ENCODE peak calls at places on chromosomes 7 and 10, in eight cellular contexts. One of them, this sample, is unnamed.

GRCh38 chr10:118504044-118504944 is 91.2 kb downstream of the PRLHR start:
- DNase-seq in GM13976: no peak
- DNase-seq in Calu3: peak
- DNase-seq in RWPE2: peak
- DNase-seq in brain microvascular endothelial cell: peak
- DNase-seq in Peyer's patch: no peak
- DNase-seq in hepatocyte: peak
- DNase-seq in transverse colon: no peak
- DNase-seq in this sample: no peak

GRCh38 chr7:1922071-1922869 is 252.2 kb downstream of the ELFN1 start:
- DNase-seq in GM13976: no peak
- DNase-seq in Calu3: no peak
- DNase-seq in RWPE2: no peak
- DNase-seq in brain microvascular endothelial cell: no peak
- DNase-seq in Peyer's patch: no peak
- DNase-seq in hepatocyte: no peak
- DNase-seq in transverse colon: no peak
- DNase-seq in this sample: no peak

GRCh38 chr7:81211617-81212016 is 292.8 kb upstream of the SEMA3C start:
- DNase-seq in GM13976: no peak
- DNase-seq in Calu3: no peak
- DNase-seq in RWPE2: no peak
- DNase-seq in brain microvascular endothelial cell: peak
- DNase-seq in Peyer's patch: no peak
- DNase-seq in hepatocyte: no peak
- DNase-seq in transverse colon: no peak
- DNase-seq in this sample: no peak

GRCh38 chr7:15461576-15461975 is 100.2 kb downstream of the AGMO start:
- DNase-seq in GM13976: no peak
- DNase-seq in Calu3: no peak
- DNase-seq in RWPE2: no peak
- DNase-seq in brain microvascular endothelial cell: peak
- DNase-seq in Peyer's patch: no peak
- DNase-seq in hepatocyte: peak
- DNase-seq in transverse colon: no peak
- DNase-seq in this sample: no peak

GRCh38 chr7:92763636-92764423 is 72.5 kb downstream of the CDK6 start:
- DNase-seq in GM13976: no peak
- DNase-seq in Calu3: peak
- DNase-seq in RWPE2: peak
- DNase-seq in brain microvascular endothelial cell: peak
- DNase-seq in Peyer's patch: no peak
- DNase-seq in hepatocyte: peak
- DNase-seq in transverse colon: no peak
- DNase-seq in this sample: no peak

GRCh38 chr7:132430863-132431822 is 145.1 kb downstream of the PLXNA4 start:
- DNase-seq in GM13976: no peak
- DNase-seq in Calu3: peak
- DNase-seq in RWPE2: no peak
- DNase-seq in brain microvascular endothelial cell: peak
- DNase-seq in Peyer's patch: peak
- DNase-seq in hepatocyte: peak
- DNase-seq in transverse colon: peak
- DNase-seq in this sample: no peak

GRCh38 chr10:69047111-69047837 is 40.6 kb upstream of the SRGN start:
- DNase-seq in GM13976: no peak
- DNase-seq in Calu3: no peak
- DNase-seq in RWPE2: no peak
- DNase-seq in brain microvascular endothelial cell: no peak
- DNase-seq in Peyer's patch: no peak
- DNase-seq in hepatocyte: no peak
- DNase-seq in transverse colon: no peak
- DNase-seq in this sample: no peak

GRCh38 chr7:129530881-129531391 is 28.6 kb downstream of the SMKR1 start:
- DNase-seq in GM13976: no peak
- DNase-seq in Calu3: peak
- DNase-seq in RWPE2: no peak
- DNase-seq in brain microvascular endothelial cell: peak
- DNase-seq in Peyer's patch: no peak
- DNase-seq in hepatocyte: peak
- DNase-seq in transverse colon: no peak
- DNase-seq in this sample: no peak

GRCh38 chr7:100516135-100516812 is 22.7 kb upstream of the AGFG2 start:
- DNase-seq in GM13976: peak
- DNase-seq in Calu3: no peak
- DNase-seq in RWPE2: no peak
- DNase-seq in brain microvascular endothelial cell: peak
- DNase-seq in Peyer's patch: peak
- DNase-seq in hepatocyte: peak
- DNase-seq in transverse colon: peak
- DNase-seq in this sample: no peak

GRCh38 chr7:44348300-44348699 is 22.9 kb upstream of the CAMK2B start:
- DNase-seq in GM13976: peak
- DNase-seq in Calu3: peak
- DNase-seq in RWPE2: no peak
- DNase-seq in brain microvascular endothelial cell: peak
- DNase-seq in Peyer's patch: no peak
- DNase-seq in hepatocyte: no peak
- DNase-seq in transverse colon: no peak
- DNase-seq in this sample: no peak

GRCh38 chr7:50264908-50265307 is 39.6 kb upstream of the IKZF1 start:
- DNase-seq in GM13976: peak
- DNase-seq in Calu3: no peak
- DNase-seq in RWPE2: no peak
- DNase-seq in brain microvascular endothelial cell: no peak
- DNase-seq in Peyer's patch: no peak
- DNase-seq in hepatocyte: no peak
- DNase-seq in transverse colon: no peak
- DNase-seq in this sample: no peak

GRCh38 chr10:35770817-35771355 is 128.8 kb upstream of the FZD8 start:
- DNase-seq in GM13976: no peak
- DNase-seq in Calu3: no peak
- DNase-seq in RWPE2: no peak
- DNase-seq in brain microvascular endothelial cell: no peak
- DNase-seq in Peyer's patch: no peak
- DNase-seq in hepatocyte: peak
- DNase-seq in transverse colon: peak
- DNase-seq in this sample: no peak

GRCh38 chr10:1109795-1110673 is 53.8 kb downstream of the WDR37 start:
- DNase-seq in GM13976: peak
- DNase-seq in Calu3: peak
- DNase-seq in RWPE2: peak
- DNase-seq in brain microvascular endothelial cell: peak
- DNase-seq in Peyer's patch: peak
- DNase-seq in hepatocyte: peak
- DNase-seq in transverse colon: peak
- DNase-seq in this sample: peak

GRCh38 chr7:91567111-91568012 is 303.1 kb downstream of the FZD1 start:
- DNase-seq in GM13976: no peak
- DNase-seq in Calu3: no peak
- DNase-seq in RWPE2: no peak
- DNase-seq in brain microvascular endothelial cell: no peak
- DNase-seq in Peyer's patch: no peak
- DNase-seq in hepatocyte: no peak
- DNase-seq in transverse colon: no peak
- DNase-seq in this sample: no peak

GRCh38 chr7:66099551-66100407 is 14.9 kb upstream of the CRCP start:
- DNase-seq in GM13976: no peak
- DNase-seq in Calu3: peak
- DNase-seq in RWPE2: peak
- DNase-seq in brain microvascular endothelial cell: peak
- DNase-seq in Peyer's patch: peak
- DNase-seq in hepatocyte: peak
- DNase-seq in transverse colon: peak
- DNase-seq in this sample: no peak

GRCh38 chr10:110074298-110074697 is 66.5 kb downstream of the ADD3 start:
- DNase-seq in GM13976: no peak
- DNase-seq in Calu3: no peak
- DNase-seq in RWPE2: no peak
- DNase-seq in brain microvascular endothelial cell: peak
- DNase-seq in Peyer's patch: no peak
- DNase-seq in hepatocyte: no peak
- DNase-seq in transverse colon: no peak
- DNase-seq in this sample: no peak

GRCh38 chr7:44180631-44181030 is 8.6 kb downstream of the GCK start:
- DNase-seq in GM13976: no peak
- DNase-seq in Calu3: no peak
- DNase-seq in RWPE2: no peak
- DNase-seq in brain microvascular endothelial cell: no peak
- DNase-seq in Peyer's patch: no peak
- DNase-seq in hepatocyte: no peak
- DNase-seq in transverse colon: no peak
- DNase-seq in this sample: no peak

GRCh38 chr7:110371709-110372108 is 719.2 kb upstream of the LRRN3 start:
- DNase-seq in GM13976: no peak
- DNase-seq in Calu3: no peak
- DNase-seq in RWPE2: no peak
- DNase-seq in brain microvascular endothelial cell: no peak
- DNase-seq in Peyer's patch: no peak
- DNase-seq in hepatocyte: no peak
- DNase-seq in transverse colon: no peak
- DNase-seq in this sample: no peak

GRCh38 chr7:151091431-151091830 is 5.2 kb downstream of the AGAP3 start:
- DNase-seq in GM13976: no peak
- DNase-seq in Calu3: no peak
- DNase-seq in RWPE2: no peak
- DNase-seq in brain microvascular endothelial cell: no peak
- DNase-seq in Peyer's patch: no peak
- DNase-seq in hepatocyte: peak
- DNase-seq in transverse colon: peak
- DNase-seq in this sample: no peak
- TF ChIP-seq CTCF in GM13976: peak
- TF ChIP-seq CTCF in Calu3: peak
- TF ChIP-seq CTCF in RWPE2: peak
- TF ChIP-seq CTCF in brain microvascular endothelial cell: peak
- TF ChIP-seq CTCF in Peyer's patch: peak
- TF ChIP-seq CTCF in hepatocyte: peak
- TF ChIP-seq CTCF in transverse colon: peak
- TF ChIP-seq CTCF in this sample: peak

GRCh38 chr7:38632411-38632810 is 1.2 kb upstream of the AMPH start:
- DNase-seq in GM13976: no peak
- DNase-seq in Calu3: no peak
- DNase-seq in RWPE2: no peak
- DNase-seq in brain microvascular endothelial cell: no peak
- DNase-seq in Peyer's patch: no peak
- DNase-seq in hepatocyte: no peak
- DNase-seq in transverse colon: no peak
- DNase-seq in this sample: no peak
- TF ChIP-seq CTCF in GM13976: no peak
- TF ChIP-seq CTCF in Calu3: no peak
- TF ChIP-seq CTCF in RWPE2: no peak
- TF ChIP-seq CTCF in brain microvascular endothelial cell: peak
- TF ChIP-seq CTCF in Peyer's patch: no peak
- TF ChIP-seq CTCF in hepatocyte: no peak
- TF ChIP-seq CTCF in transverse colon: no peak
- TF ChIP-seq CTCF in this sample: no peak

GRCh38 chr7:37414352-37414983 is 34.2 kb downstream of the ELMO1 start:
- DNase-seq in GM13976: no peak
- DNase-seq in Calu3: no peak
- DNase-seq in RWPE2: no peak
- DNase-seq in brain microvascular endothelial cell: no peak
- DNase-seq in Peyer's patch: no peak
- DNase-seq in hepatocyte: no peak
- DNase-seq in transverse colon: no peak
- DNase-seq in this sample: no peak
- TF ChIP-seq CTCF in GM13976: no peak
- TF ChIP-seq CTCF in Calu3: no peak
- TF ChIP-seq CTCF in RWPE2: no peak
- TF ChIP-seq CTCF in brain microvascular endothelial cell: no peak
- TF ChIP-seq CTCF in Peyer's patch: no peak
- TF ChIP-seq CTCF in hepatocyte: no peak
- TF ChIP-seq CTCF in transverse colon: no peak
- TF ChIP-seq CTCF in this sample: no peak

DNA sequence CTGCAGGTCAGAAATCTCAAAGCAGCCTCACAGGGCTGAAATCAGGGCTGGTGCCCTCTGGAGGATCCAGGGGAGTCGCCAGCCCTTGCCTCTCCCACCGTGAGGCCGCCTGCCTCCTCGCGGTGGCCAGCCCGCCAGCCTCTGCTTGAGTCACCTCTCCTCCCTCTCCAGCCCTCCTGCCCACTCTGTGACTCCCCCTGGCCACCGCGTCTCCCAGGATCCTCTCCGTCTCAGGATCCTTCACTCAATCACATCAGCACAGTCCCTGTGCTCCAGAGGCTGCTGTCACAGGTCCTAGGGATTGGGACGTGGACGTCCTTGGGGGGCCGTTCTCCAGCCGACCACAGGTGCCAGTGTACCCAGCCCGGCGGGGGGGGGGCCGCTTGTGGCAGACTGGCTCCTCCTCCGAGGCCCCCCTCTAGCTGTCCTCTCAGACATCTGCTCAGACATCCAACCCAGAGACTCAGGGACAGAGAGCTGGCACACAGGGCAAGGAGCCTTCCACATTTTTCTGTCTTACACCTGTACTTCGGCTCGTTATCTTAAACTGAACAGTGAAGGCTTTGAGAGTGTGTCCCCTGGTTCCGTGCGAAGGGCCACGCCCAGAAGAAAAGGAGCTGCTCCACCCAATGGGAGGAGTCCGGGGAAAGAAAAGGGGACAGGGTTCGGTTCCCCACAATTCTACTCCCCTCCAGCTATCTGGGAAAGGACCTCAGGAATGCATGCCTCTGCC is 9.4 kb upstream of the PPP2R2D start:
- DNase-seq in GM13976: no peak
- DNase-seq in Calu3: peak
- DNase-seq in RWPE2: no peak
- DNase-seq in brain microvascular endothelial cell: no peak
- DNase-seq in Peyer's patch: no peak
- DNase-seq in hepatocyte: peak
- DNase-seq in transverse colon: no peak
- DNase-seq in this sample: no peak
- TF ChIP-seq CTCF in GM13976: no peak
- TF ChIP-seq CTCF in Calu3: no peak
- TF ChIP-seq CTCF in RWPE2: peak
- TF ChIP-seq CTCF in brain microvascular endothelial cell: peak
- TF ChIP-seq CTCF in Peyer's patch: no peak
- TF ChIP-seq CTCF in hepatocyte: peak
- TF ChIP-seq CTCF in transverse colon: no peak
- TF ChIP-seq CTCF in this sample: peak

DNA sequence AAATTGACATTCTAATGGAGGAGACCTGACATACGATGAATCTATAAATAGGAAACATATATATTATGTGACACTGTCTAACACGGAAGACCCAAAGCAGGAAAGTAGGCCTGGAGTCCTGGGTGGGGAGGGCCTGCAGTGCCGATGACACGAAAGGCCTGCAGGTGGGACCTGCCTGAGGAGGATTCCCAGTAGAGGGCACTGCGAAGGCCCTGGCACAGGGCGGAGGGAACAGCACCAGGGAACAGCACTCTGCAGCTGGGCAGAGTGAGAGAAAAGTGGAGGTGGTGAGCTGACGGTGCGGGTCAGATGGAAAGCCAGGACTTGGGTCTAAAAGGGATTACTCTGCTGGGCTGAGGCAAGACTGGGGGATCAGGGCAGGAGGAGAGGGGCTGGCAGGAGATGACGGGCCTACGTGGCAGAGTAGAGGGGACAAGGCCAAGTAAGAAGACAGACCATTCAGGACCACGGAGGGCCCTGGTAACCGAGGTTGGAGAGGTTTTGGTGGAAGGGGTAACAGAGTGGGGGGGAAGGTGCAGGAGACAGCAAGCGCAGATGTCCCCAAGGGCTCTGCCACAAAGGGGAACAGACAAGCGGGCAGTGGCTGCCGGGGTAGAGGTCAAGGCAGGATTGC is 8.1 kb downstream of the ZNF746 start:
- DNase-seq in GM13976: no peak
- DNase-seq in Calu3: peak
- DNase-seq in RWPE2: no peak
- DNase-seq in brain microvascular endothelial cell: no peak
- DNase-seq in Peyer's patch: no peak
- DNase-seq in hepatocyte: no peak
- DNase-seq in transverse colon: no peak
- DNase-seq in this sample: no peak
- TF ChIP-seq CTCF in GM13976: no peak
- TF ChIP-seq CTCF in Calu3: no peak
- TF ChIP-seq CTCF in RWPE2: peak
- TF ChIP-seq CTCF in brain microvascular endothelial cell: peak
- TF ChIP-seq CTCF in Peyer's patch: no peak
- TF ChIP-seq CTCF in hepatocyte: no peak
- TF ChIP-seq CTCF in transverse colon: no peak
- TF ChIP-seq CTCF in this sample: no peak

This sample was measured in progenitor cell of endocrine pancreas.